ENCODE peak calls at places on chromosomes 3 and 15, in seven cellular contexts. T, H, G, W, F, V and B are unnamed samples.

GRCh38 chr3:66428733-66429132 is 72.1 kb downstream of the LRIG1 start:
- DNase-seq in V (peak), H (peak), F (peak), T (peak), W (peak), G (peak), B (no peak)

GRCh38 chr3:161682715-161683114 is 186.1 kb downstream of the OTOL1 start:
- DNase-seq in H (no peak), W (no peak), V (no peak), F (no peak), T (no peak), G (no peak), B (no peak)

GRCh38 chr3:14791343-14791945 is 27.3 kb upstream of the FGD5 start:
- DNase-seq in T (peak), H (peak), V (peak), W (peak), F (peak), G (peak), B (no peak)

GRCh38 chr15:96213896-96214295 is 116.6 kb upstream of the NR2F2 start:
- DNase-seq in G (peak), F (no peak), V (no peak), W (no peak), H (no peak), T (no peak), B (no peak)

GRCh38 chr3:160756907-160757623 is 1.0 kb downstream of the PPM1L start:
- DNase-seq in G (peak), W (peak), T (peak), V (peak), F (no peak), H (no peak), B (no peak)

GRCh38 chr15:99105516-99106341 is 849 bp downstream of the SYNM start:
- DNase-seq in W (peak), G (peak), H (peak), V (peak), T (no peak), F (no peak), B (no peak)

GRCh38 chr3:122395582-122395981 is 11.6 kb downstream of the FAM162A start:
- DNase-seq in F (no peak), T (no peak), V (no peak), G (no peak), H (no peak), W (no peak), B (no peak)

GRCh38 chr15:59313703-59314332 is 58.9 kb downstream of the MYO1E start:
- DNase-seq in V (no peak), G (peak), H (peak), F (no peak), W (peak), T (peak), B (no peak)

GRCh38 chr3:123708531-123708930 is 123.7 kb upstream of the HACD2 start:
- DNase-seq in T (no peak), G (no peak), W (no peak), V (no peak), H (no peak), F (no peak), B (no peak)

GRCh38 chr3:23002846-23003800 is 200.0 kb upstream of the UBE2E2 start:
- DNase-seq in W (peak), F (no peak), V (no peak), G (peak), H (peak), T (no peak), B (no peak)

GRCh38 chr3:171791695-171792082 is 18.6 kb downstream of the PLD1 start:
- DNase-seq in H (peak), W (no peak), F (no peak), T (no peak), V (no peak), G (no peak), B (no peak)

GRCh38 chr15:69141286-69141701 is 19.1 kb upstream of the GLCE start:
- DNase-seq in W (no peak), T (no peak), F (no peak), H (peak), G (no peak), V (no peak), B (no peak)

GRCh38 chr3:49058011-49058410 is 28.8 kb upstream of the IMPDH2 start:
- DNase-seq in F (no peak), T (no peak), H (no peak), G (no peak), V (no peak), W (no peak), B (no peak)

GRCh38 chr3:158105710-158106438 is at the start of gene SHOX2:
- DNase-seq in H (peak), G (peak), W (peak), V (peak), F (peak), T (no peak), B (no peak)

GRCh38 chr15:69082041-69082502 is 67.6 kb downstream of the NOX5 start:
- DNase-seq in T (no peak), H (peak), F (no peak), V (no peak), W (no peak), G (no peak), B (no peak)

GRCh38 chr3:157376596-157377300 is 59.9 kb upstream of the PTX3 start:
- DNase-seq in W (no peak), H (no peak), T (no peak), V (no peak), G (no peak), F (no peak), B (no peak)

GRCh38 chr15:39474657-39475056 is 106.2 kb upstream of the THBS1 start:
- DNase-seq in G (no peak), T (no peak), F (no peak), V (no peak), H (no peak), W (no peak), B (no peak)

GRCh38 chr3:69330891-69331400 is 54.9 kb downstream of the FRMD4B start:
- DNase-seq in W (no peak), F (no peak), H (no peak), T (no peak), G (no peak), V (no peak), B (no peak)

GRCh38 chr15:64209680-64210334 is 47.0 kb upstream of the PPIB start:
- DNase-seq in F (no peak), V (peak), H (peak), G (no peak), T (no peak), W (no peak), B (no peak)

GRCh38 chr3:100042577-100042981 is 71.7 kb downstream of the FILIP1L start:
- DNase-seq in G (no peak), F (no peak), V (no peak), W (no peak), T (no peak), H (peak), B (no peak)

GRCh38 chr3:39971450-39972081 is 162.2 kb downstream of the MYRIP start:
- DNase-seq in T (no peak), G (no peak), H (no peak), F (no peak), W (no peak), V (no peak), B (no peak)

GRCh38 chr15:29734917-29735572 is 87.2 kb downstream of the TJP1 start:
- DNase-seq in V (no peak), F (no peak), G (no peak), W (no peak), T (no peak), H (peak), B (no peak)

GRCh38 chr3:15015456-15015855 is 49.7 kb downstream of the MRPS25 start:
- DNase-seq in G (no peak), H (peak), W (peak), T (no peak), V (no peak), F (no peak), B (no peak)

GRCh38 chr3:65576228-65576627 is 462.5 kb downstream of the MAGI1 start:
- DNase-seq in T (no peak), F (no peak), V (no peak), H (no peak), G (no peak), W (no peak), B (no peak)

DNA sequence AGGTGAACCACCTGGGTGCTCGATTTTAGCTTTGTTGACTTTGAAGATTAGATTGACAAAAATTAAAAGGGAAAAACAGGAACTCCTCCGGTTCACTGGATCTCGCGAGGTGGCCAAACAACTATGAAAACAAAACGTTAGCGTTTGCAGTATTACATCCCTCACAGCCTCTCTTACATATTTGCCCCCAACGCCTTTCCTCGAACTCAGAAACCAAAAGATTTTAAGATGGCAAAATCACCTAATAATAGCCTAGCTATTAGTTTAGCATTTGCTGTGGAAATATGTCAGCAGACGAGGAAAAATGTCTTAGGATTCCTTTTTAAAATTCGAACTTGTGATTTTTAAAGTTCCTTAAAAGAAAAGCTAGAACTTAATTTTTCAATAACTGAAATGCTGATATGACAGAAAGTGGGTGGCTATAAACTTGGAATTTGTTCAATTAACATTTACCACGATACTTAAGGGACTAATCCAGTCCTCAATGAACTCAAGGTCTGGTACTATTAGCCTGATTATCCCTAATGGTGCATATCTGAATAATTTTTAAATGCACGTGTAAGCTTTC is 491 bp upstream of the SENP7 start:
- DNase-seq in W (no peak), T (no peak), G (no peak), V (peak), F (peak), H (no peak), B (no peak)
- TF ChIP-seq POLR2A in W (no peak), T (no peak), G (no peak), V (no peak), F (no peak), H (no peak), B (no peak)

DNA sequence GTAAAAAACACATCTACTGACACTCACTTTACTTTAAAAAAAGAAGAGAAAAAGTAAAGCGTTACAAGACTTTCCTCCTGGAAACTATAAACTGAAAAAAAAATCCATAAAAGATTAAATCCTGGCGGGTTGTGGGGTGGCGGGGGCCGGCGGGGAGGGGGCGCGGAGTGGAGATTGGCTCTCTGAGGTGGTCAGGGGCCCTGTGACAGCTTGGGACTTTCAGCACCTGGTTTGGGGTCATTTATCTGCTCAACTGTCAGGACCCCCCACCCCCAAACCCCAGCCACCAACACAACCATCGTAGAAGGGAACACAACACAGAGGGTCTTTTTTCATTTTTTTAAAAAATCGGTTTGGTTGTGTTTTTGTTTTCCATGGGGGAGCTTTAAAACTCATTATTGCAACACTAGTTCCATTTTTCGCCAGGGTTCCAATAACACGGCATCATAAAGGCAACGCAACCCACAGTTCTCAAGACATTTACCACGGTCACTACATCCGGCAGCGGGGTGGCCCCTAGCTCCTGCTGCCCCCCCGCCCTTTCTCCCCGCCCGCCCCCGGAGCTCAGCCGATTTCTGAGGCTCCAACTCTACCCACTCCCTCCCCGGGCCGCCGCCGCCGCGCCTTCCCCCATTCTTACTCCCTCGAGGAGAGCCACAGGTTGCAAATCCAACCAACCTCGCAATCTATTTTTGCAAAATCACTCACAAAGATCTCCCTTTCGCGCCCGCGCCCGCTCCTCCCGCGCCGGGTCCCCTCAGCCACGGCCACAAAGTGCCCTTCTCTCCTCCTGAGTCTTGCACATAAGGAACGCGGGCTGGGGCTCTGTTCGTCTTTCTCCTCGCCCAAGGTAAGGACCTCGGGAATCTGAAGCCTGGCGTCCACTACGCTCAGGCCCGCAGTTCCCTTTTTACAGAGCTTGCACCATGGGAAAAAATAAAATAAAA is 1.8 kb downstream of the BCL6 start:
- DNase-seq in W (peak), T (peak), V (peak), G (peak), F (no peak), H (peak), B (peak)
- TF ChIP-seq POLR2A in W (no peak), T (peak), V (no peak), G (no peak), F (no peak), H (peak), B (peak)

GRCh38 chr3:126180477-126181397 is at the start of gene ALDH1L1:
- DNase-seq in H (peak), T (peak), W (peak), G (peak), F (no peak), V (peak), B (peak)
- TF ChIP-seq POLR2A in H (no peak), T (peak), W (no peak), G (no peak), F (no peak), V (no peak), B (peak)

GRCh38 chr15:78265137-78265460 is 737 bp downstream of the DNAJA4 start:
- DNase-seq in G (no peak), V (no peak), H (no peak), T (no peak), W (no peak), F (no peak), B (no peak)

GRCh38 chr15:78266806-78267205 is 2.4 kb downstream of the DNAJA4 start:
- DNase-seq in W (no peak), T (no peak), G (no peak), F (no peak), V (no peak), H (no peak), B (no peak)

GRCh38 chr15:78264304-78265136 is at the start of gene DNAJA4:
- DNase-seq in H (no peak), W (peak), T (peak), V (no peak), G (peak), F (no peak), B (no peak)

GRCh38 chr15:78266229-78266628 is 1.9 kb downstream of the DNAJA4 start:
- DNase-seq in F (no peak), G (no peak), V (no peak), W (no peak), T (no peak), H (no peak), B (no peak)

DNA sequence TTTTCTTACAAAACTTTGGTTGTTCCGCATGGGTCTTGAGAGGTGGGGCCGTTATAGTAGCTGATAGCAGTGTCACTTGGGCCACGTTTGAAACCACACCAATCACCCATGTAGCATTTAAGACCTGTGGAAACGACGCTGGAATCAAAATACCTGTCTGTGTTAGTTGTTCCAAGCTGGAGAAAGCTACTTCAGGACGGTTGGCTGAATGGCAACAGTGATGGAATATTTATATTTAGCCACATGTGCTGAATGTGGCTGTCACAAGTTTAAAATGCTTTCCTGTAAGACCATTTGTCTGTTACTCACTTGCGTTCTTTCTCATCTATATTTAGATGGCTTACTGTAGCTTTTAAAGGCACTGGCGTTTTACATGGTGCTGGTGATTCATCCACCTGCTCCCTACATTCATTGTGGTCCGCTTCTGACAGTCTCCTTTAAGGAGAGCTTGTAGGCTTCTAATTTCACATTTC is 1.4 kb downstream of the DNAJA4 start:
- DNase-seq in V (no peak), H (peak), T (no peak), G (no peak), W (no peak), F (peak), B (no peak)
- TF ChIP-seq POLR2A in V (no peak), H (no peak), T (no peak), G (no peak), W (no peak), F (no peak), B (no peak)

GRCh38 chr3:195440379-195440778 is 2.4 kb downstream of the ACAP2 start:
- DNase-seq in H (no peak), T (no peak), W (no peak), V (no peak), G (no peak), F (no peak), B (no peak)

GRCh38 chr3:195441971-195442572 is 748 bp downstream of the ACAP2 start:
- DNase-seq in F (peak), T (peak), W (peak), G (peak), H (peak), V (peak), B (no peak)

GRCh38 chr3:195441051-195441450 is 1.8 kb downstream of the ACAP2 start:
- DNase-seq in T (no peak), F (no peak), V (no peak), H (peak), W (no peak), G (no peak), B (no peak)

GRCh38 chr3:195442573-195443390 is at the start of gene ACAP2:
- DNase-seq in G (peak), W (peak), F (peak), H (peak), T (peak), V (peak), B (peak)

GRCh38 chr3:195441476-195441970 is 1.3 kb downstream of the ACAP2 start:
- DNase-seq in V (no peak), F (no peak), W (peak), T (no peak), G (no peak), H (peak), B (no peak)
- TF ChIP-seq POLR2A in V (no peak), F (no peak), W (no peak), T (no peak), G (no peak), H (no peak), B (no peak)

DNA sequence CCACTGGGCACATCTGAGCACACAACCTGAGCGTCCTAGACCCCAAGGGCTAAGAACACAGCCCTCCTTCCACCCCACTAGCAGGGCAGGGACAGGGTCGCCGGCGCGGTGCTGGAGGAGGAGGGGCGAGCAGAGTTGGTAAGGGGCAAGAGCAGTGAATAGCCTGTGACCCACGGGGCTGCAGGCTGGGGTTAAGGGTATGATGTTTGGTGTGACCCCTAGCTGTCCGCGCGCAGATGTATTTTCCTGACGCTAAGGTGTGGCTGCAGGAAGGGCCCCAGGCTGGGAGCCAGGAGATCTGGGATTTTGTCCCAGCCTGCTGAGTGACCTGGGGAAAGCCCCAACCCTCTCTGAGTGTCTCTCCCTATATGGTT is 1.3 kb upstream of the C15orf39 start:
- DNase-seq in V (no peak), F (no peak), H (no peak), W (no peak), G (no peak), T (no peak), B (no peak)
- TF ChIP-seq POLR2A in V (no peak), F (no peak), H (no peak), W (no peak), G (no peak), T (no peak), B (no peak)

GRCh38 chr15:90913398-90913944 is 10.4 kb downstream of the MAN2A2 start:
- DNase-seq in H (no peak), F (no peak), G (no peak), T (no peak), W (no peak), V (no peak), B (no peak)

GRCh38 chr15:90915216-90915807 is 12.2 kb downstream of the MAN2A2 start:
- DNase-seq in F (no peak), H (no peak), T (no peak), V (peak), G (no peak), W (no peak), B (no peak)

GRCh38 chr15:90915808-90916440 is 12.8 kb downstream of the MAN2A2 start:
- DNase-seq in T (peak), F (no peak), H (peak), V (peak), W (peak), G (peak), B (peak)

GRCh38 chr15:90912770-90913075 is 9.6 kb downstream of the MAN2A2 start:
- DNase-seq in W (no peak), H (no peak), F (no peak), T (no peak), G (no peak), V (no peak), B (no peak)

DNA sequence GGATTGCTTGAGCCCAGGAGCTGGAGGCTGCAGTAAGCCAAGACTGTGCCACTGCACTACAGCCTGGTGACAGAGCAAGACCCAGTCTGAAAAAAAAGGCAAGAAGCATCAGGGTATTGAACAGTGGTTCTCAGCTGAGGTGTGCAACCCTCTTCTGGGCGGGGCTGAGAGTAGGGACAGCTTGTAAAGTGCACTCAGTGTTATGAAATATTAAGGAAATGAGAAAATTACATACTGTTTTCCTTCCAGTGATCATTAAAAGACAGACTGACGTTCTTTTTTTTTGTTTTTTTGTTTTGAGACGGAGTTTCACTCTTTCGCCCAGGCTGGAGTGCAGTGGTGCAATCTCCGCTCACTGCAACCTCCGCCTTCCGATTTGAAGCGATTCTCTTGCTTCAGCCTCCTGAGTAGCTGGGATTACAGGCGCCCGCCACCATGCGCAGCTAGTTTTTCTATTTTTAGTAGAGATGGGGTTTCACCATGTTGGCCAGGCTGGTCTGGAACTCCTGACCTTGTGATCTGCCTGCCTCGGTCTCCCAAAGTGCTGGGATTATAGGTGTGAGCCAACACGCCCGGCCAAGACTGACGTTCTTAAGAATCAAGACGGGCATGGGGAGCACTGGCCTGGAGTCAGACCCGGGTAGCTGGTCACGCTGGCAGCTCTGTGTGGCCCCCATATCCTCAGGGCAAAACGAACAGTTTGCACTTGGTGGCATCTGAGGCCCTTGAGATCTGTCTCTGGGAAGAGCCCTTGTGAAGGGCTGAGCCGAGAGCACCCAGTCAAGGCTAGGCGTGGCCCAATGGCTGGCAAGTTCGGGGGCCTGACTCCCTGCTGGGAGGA is 11.4 kb downstream of the MAN2A2 start:
- DNase-seq in W (no peak), F (no peak), G (no peak), V (peak), H (no peak), T (no peak), B (no peak)
- TF ChIP-seq POLR2A in W (no peak), F (no peak), G (no peak), V (no peak), H (no peak), T (no peak), B (no peak)

GRCh38 chr3:46926871-46927717 is 49.5 kb downstream of the CCDC12 start:
- DNase-seq in W (peak), T (no peak), V (peak), F (no peak), G (peak), H (no peak), B (no peak)
- TF ChIP-seq POLR2A in W (no peak), T (no peak), V (no peak), F (no peak), G (no peak), H (no peak), B (no peak)